ENCODE peak calls at places on chromosomes 4 and X, in seven cellular contexts. C, F, W, J, A, I and H are unnamed samples.

GRCh38 chr4:142435599-142436235 is 410.4 kb downstream of the INPP4B start:
- DNase-seq in C (no peak), I (peak), F (no peak), J (no peak), W (no peak), A (no peak), H (no peak)

GRCh38 chrX:136892412-136892811 is 11.9 kb upstream of the RBMX start:
- DNase-seq in W (no peak), I (no peak), F (peak), J (no peak), C (no peak), A (no peak), H (no peak)

GRCh38 chrX:38060331-38060878 is 54.1 kb downstream of the SYTL5 start:
- DNase-seq in J (no peak), W (no peak), F (no peak), I (no peak), C (no peak), A (no peak), H (no peak)

GRCh38 chr4:184019084-184019483 is 114.0 kb downstream of the STOX2 start:
- DNase-seq in J (no peak), I (no peak), W (no peak), C (no peak), A (peak), F (no peak), H (no peak)

GRCh38 chrX:30875957-30876356 is 13.1 kb downstream of the TAB3 start:
- DNase-seq in A (peak), J (no peak), W (peak), I (no peak), C (no peak), F (no peak), H (peak)

GRCh38 chrX:118884552-118885138 is 61.0 kb downstream of the ZCCHC12 start:
- DNase-seq in W (peak), F (peak), J (no peak), C (no peak), A (no peak), I (no peak), H (no peak)

GRCh38 chrX:16250296-16250695 is 83.0 kb downstream of the MAGEB17 start:
- DNase-seq in W (no peak), J (no peak), C (no peak), F (no peak), A (peak), I (no peak), H (no peak)

GRCh38 chr4:82975792-82976191 is 34.8 kb downstream of the LIN54 start:
- DNase-seq in W (no peak), J (no peak), C (no peak), I (no peak), A (peak), F (no peak), H (no peak)

GRCh38 chrX:11908371-11908770 is 150.3 kb downstream of the MSL3 start:
- DNase-seq in W (peak), J (no peak), I (no peak), F (peak), C (no peak), A (no peak), H (peak)

GRCh38 chr4:92303621-92304027 is at the start of gene GRID2:
- DNase-seq in F (no peak), J (no peak), A (peak), W (no peak), C (no peak), I (peak), H (no peak)

GRCh38 chr4:174554329-174554728 is 32.0 kb upstream of the HPGD start:
- DNase-seq in I (no peak), J (no peak), A (no peak), F (no peak), W (no peak), C (no peak), H (no peak)

GRCh38 chrX:85836868-85837267 is 210.5 kb downstream of the CHM start:
- DNase-seq in C (no peak), W (no peak), J (no peak), F (no peak), A (peak), I (no peak), H (no peak)

GRCh38 chrX:103664363-103664762 is 22.1 kb downstream of the MORF4L2 start:
- DNase-seq in I (no peak), W (no peak), A (no peak), F (no peak), C (no peak), J (no peak), H (no peak)

GRCh38 chr4:170325599-170325998 is 235.8 kb upstream of the AADAT start:
- DNase-seq in A (no peak), I (no peak), C (no peak), J (no peak), W (no peak), F (no peak), H (no peak)

GRCh38 chrX:17824980-17825379 is 36.1 kb downstream of the RAI2 start:
- DNase-seq in A (no peak), J (no peak), W (no peak), F (no peak), I (no peak), C (no peak), H (no peak)

GRCh38 chrX:9880237-9880636 is 86.9 kb upstream of the CLDN34 start:
- DNase-seq in C (no peak), F (no peak), J (no peak), I (no peak), W (no peak), A (no peak), H (no peak)

GRCh38 chr4:73309211-73309610 is 50.6 kb upstream of the ANKRD17 start:
- DNase-seq in J (no peak), I (no peak), A (peak), C (no peak), W (no peak), F (no peak), H (no peak)

GRCh38 chr4:88697588-88698329 is at the start of gene NAP1L5:
- DNase-seq in W (no peak), J (peak), A (peak), I (peak), F (peak), C (no peak), H (peak)

GRCh38 chr4:105147226-105148151 is 813 bp downstream of the TET2 start:
- DNase-seq in W (peak), F (peak), I (peak), C (no peak), J (no peak), A (peak), H (peak)

GRCh38 chrX:54357414-54358377 is at the start of gene WNK3:
- DNase-seq in I (peak), C (peak), J (peak), F (no peak), A (peak), W (peak), H (peak)

GRCh38 chr4:152106781-152107321 is 346.0 kb upstream of the GATB start:
- DNase-seq in A (no peak), J (no peak), I (no peak), C (no peak), W (no peak), F (no peak), H (no peak)

GRCh38 chr4:44196796-44197195 is 251.8 kb downstream of the KCTD8 start:
- DNase-seq in J (no peak), W (no peak), A (no peak), F (no peak), I (no peak), C (no peak), H (no peak)

GRCh38 chr4:108172231-108172779 is 3.6 kb upstream of the LEF1 start:
- DNase-seq in A (no peak), I (peak), C (no peak), J (no peak), F (no peak), W (no peak), H (peak)

GRCh38 chr4:92237559-92237958 is 66.2 kb upstream of the GRID2 start:
- DNase-seq in J (no peak), W (no peak), F (no peak), I (no peak), A (no peak), C (no peak), H (no peak)

GRCh38 chr4:103075894-103076776 is at the start of gene SLC9B2:
- DNase-seq in C (no peak), J (peak), A (peak), F (peak), W (peak), I (peak), H (peak)

GRCh38 chrX:44025611-44026010 is 52.4 kb upstream of the NDP start:
- DNase-seq in A (peak), F (no peak), J (no peak), C (no peak), W (no peak), I (no peak), H (no peak)

GRCh38 chrX:132443736-132444135 is 45.1 kb downstream of the MBNL3 start:
- DNase-seq in C (no peak), A (no peak), I (no peak), F (no peak), W (no peak), J (no peak), H (no peak)

GRCh38 chrX:7638053-7638452 is 204.9 kb upstream of the VCX start:
- DNase-seq in I (no peak), C (no peak), J (no peak), A (no peak), F (no peak), W (no peak), H (no peak)

GRCh38 chr4:67459164-67459563 is 86.1 kb downstream of the CENPC start:
- DNase-seq in J (no peak), F (no peak), C (no peak), I (no peak), W (no peak), A (peak), H (no peak)

GRCh38 chrX:79524642-79525041 is 157.5 kb upstream of the ITM2A start:
- DNase-seq in F (no peak), J (no peak), C (no peak), A (no peak), I (no peak), W (no peak), H (peak)

GRCh38 chrX:16653424-16653823 is 3.5 kb downstream of the S100G start:
- DNase-seq in J (no peak), F (no peak), C (no peak), A (no peak), I (no peak), W (no peak), H (peak)

GRCh38 chr4:140315970-140316369 is 57.5 kb upstream of the SCOC start:
- DNase-seq in I (no peak), J (no peak), W (no peak), F (no peak), C (no peak), A (no peak), H (no peak)

GRCh38 chr4:15525080-15525479 is 55.4 kb downstream of the CC2D2A start:
- DNase-seq in F (no peak), W (no peak), C (no peak), A (no peak), J (no peak), I (no peak), H (no peak)

GRCh38 chr4:171924761-171925376 is 111.7 kb downstream of the GALNTL6 start:
- DNase-seq in F (no peak), C (no peak), A (no peak), W (no peak), J (no peak), I (no peak), H (no peak)

GRCh38 chrX:19684265-19684664 is 169.0 kb upstream of the MAP3K15 start:
- DNase-seq in I (no peak), A (no peak), W (no peak), J (no peak), F (no peak), C (no peak), H (no peak)

GRCh38 chrX:19683358-19683757 is 168.1 kb upstream of the MAP3K15 start:
- DNase-seq in C (no peak), A (no peak), F (no peak), I (no peak), W (no peak), J (no peak), H (no peak)

GRCh38 chrX:19683817-19684216 is 168.5 kb upstream of the MAP3K15 start:
- DNase-seq in F (no peak), J (no peak), C (no peak), A (no peak), W (no peak), I (no peak), H (no peak)

GRCh38 chrX:19680580-19680979 is 165.3 kb upstream of the MAP3K15 start:
- DNase-seq in F (no peak), I (no peak), C (no peak), A (no peak), J (no peak), W (no peak), H (no peak)

DNA sequence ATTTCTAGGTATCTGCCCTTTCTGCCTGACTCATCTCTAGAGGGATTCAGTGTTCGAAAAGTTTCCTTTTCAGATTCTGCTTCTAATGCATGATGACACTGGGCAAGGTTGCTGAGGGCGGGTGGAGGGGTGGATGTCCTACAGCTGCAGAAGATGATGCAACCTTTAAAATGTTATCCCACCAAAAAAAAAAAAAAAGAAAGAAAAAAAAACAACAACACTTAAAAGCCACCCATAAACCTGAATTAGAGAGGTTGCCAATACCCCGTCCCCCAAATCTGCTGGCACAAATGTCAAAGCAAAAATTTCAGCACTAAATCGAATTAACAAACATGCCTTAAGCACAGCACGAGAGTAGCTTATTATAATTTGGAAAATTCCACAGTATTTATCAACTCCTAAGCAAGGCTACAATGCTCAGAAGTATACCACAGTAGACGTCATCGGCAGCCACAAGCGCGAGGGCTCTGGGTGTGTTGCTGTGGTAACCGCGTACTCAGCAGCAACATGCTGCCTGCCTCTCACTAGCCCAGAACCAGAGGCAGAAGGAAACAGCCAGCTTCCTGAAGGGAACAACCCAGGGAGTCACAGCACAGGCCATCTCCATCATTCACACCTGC is 167.5 kb upstream of the MAP3K15 start:
- DNase-seq in W (no peak), F (no peak), C (no peak), J (no peak), A (peak), I (peak), H (peak)
- TF ChIP-seq POLR2A in W (no peak), F (no peak), C (no peak), J (no peak), A (peak), I (no peak), H (no peak)

GRCh38 chrX:70026112-70026850 is 23.5 kb downstream of the AWAT2 start:
- DNase-seq in I (no peak), C (no peak), A (peak), F (no peak), J (no peak), W (no peak), H (no peak)
- TF ChIP-seq POLR2A in I (no peak), C (no peak), A (no peak), F (no peak), J (no peak), W (no peak), H (no peak)

DNA sequence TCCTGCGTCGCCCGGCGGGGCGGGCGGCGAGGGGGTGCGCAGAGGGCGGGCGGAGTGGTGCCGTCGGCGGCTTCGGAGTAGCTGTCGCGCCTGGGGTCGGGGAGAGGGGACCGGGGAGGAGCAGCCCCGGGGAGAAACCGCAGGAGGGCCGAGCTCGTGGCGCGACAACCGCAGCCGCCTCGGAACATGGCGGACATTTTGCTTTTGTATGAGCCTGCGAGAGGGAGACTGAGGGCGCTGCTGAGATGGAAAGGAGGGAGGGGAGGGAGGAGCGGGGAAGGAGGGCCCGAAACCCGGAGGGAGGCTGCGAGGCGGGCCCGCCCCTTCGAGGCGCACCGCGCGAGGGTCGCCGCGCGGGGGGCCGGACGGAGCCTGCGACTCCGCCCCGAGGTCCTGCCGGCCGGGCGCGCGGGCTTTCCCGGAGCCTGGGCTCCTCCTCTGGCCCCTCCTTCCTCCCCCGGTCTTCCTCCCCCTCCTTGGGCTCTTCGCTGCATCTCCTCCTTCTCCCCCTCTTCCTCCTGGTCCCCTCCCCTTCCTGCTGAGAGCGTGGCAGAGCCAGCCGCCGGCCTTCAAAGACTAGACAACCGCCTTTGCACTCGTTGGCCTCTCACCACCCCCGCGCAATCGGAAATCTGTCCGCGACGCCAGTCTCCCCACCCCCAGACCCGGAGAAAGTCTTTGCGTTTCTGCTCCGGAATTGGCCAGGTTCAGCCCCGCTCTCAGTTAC is 1.1 kb downstream of the INTS6L start:
- DNase-seq in F (peak), W (no peak), J (peak), I (peak), A (peak), C (peak), H (peak)
- TF ChIP-seq POLR2A in F (peak), W (no peak), J (peak), I (peak), A (peak), C (no peak), H (peak)

DNA sequence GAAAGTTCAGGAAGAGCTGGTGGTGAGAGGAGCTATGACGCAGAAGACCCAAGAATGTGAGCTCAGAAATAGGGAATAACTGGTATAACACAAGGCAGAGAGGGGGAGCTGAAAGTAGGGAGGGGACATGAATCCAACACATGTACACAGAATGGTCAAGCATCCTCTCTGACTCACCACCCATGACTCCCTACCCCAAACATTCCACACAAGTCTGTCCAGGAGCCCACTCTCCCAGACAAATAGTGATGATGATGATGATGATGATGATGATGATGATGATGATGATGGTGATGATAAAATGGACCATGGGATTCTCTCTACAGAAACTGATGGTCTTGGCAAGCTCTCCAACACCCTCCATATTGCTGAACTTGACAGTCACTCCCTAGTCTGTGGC is 46.4 kb downstream of the NAT8L start:
- DNase-seq in C (no peak), I (no peak), F (no peak), A (peak), J (no peak), W (no peak), H (no peak)
- TF ChIP-seq POLR2A in C (no peak), I (no peak), F (no peak), A (no peak), J (no peak), W (no peak), H (no peak)

DNA sequence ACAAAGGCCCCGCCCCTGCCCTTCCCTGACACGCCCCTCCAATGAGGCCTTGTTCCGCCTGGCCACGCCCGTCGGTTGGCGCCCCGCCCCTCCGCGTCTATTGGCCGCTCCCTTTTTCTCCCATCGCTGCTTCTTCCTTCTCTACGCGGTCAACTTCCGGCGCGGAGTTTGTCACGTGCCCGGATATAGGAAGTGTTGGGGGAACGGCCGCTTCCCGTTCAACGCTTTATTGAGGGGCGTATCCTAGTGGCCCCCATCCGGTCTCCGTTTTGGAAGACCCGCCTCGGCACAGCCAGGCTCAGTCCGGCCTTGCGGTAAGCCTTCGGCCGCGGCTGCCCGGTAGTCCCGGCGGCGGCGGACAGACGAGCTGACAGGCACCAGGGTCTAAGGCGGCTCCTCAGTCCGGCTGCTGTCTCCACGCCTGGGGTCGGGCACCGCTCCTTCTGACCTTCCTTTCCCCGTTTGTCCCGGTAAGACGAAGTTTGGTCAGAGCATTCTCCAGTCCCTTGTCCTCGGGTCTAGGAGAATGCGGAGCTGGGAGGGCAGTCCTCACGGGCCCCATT is at the start of gene EXOC1:
- DNase-seq in C (peak), I (peak), J (peak), A (peak), F (peak), W (peak), H (peak)
- TF ChIP-seq POLR2A in C (no peak), I (peak), J (peak), A (peak), F (peak), W (peak), H (peak)

GRCh38 chr4:156971623-156972369 is at the start of gene PDGFC:
- DNase-seq in A (peak), J (peak), C (no peak), F (peak), W (peak), I (peak), H (peak)
- TF ChIP-seq POLR2A in A (peak), J (no peak), C (no peak), F (no peak), W (peak), I (peak), H (peak)

GRCh38 chrX:120250522-120251271 is at the start of gene ZBTB33:
- DNase-seq in F (peak), A (peak), C (peak), J (peak), I (peak), W (peak), H (peak)
- TF ChIP-seq POLR2A in F (peak), A (peak), C (no peak), J (no peak), I (peak), W (no peak), H (peak)

GRCh38 chr4:74654230-74654681 is 140.1 kb downstream of the BTC start:
- DNase-seq in F (no peak), J (no peak), W (peak), A (peak), C (no peak), I (no peak), H (no peak)
- TF ChIP-seq POLR2A in F (no peak), J (no peak), W (peak), A (no peak), C (no peak), I (no peak), H (no peak)